ENCODE peak calls at places on chromosomes 12 and 14, in ten cellular contexts. Z is esophagus muscularis mucosa; Y is NCI-H226; G is AG04450; L is iris pigment epithelial cell; F is ELR; V is activated CD4-positive, alpha-beta T cell treated with anti-CD3 and anti-CD28 coated beads, Interleukin-2, amount 50 U/mL, for 48 hours; D is AML-193; E is stimulated activated naive B cell treated with anti-CD40 and anti-IgM and Interleukin-4, amounts not matched to agents 10 μg/mL and 1 μg/mL and 100 μg/mL, for 72 hours; W is AG04449. U is an unnamed sample.

GRCh38 chr12:63843613-63844390 is 698 bp upstream of the SRGAP1 start:
- DNase-seq in G (peak), E (peak), L (peak), W (peak), D (peak), V (peak), Z (peak), F (peak), Y (peak), U (peak)

GRCh38 chr14:35403085-35403396 is 1.5 kb downstream of the NFKBIA start:
- DNase-seq in F (peak), E (no peak), Y (peak), W (no peak), V (peak), D (no peak), L (no peak), Z (no peak), G (no peak), U (peak)

GRCh38 chr12:67788118-67788517 is 139.6 kb downstream of the DYRK2 start:
- DNase-seq in D (no peak), Z (no peak), W (no peak), E (no peak), Y (no peak), L (no peak), F (no peak), G (no peak), V (no peak), U (no peak)

GRCh38 chr12:121949643-121950397 is 31.4 kb downstream of the CFAP251 start:
- DNase-seq in Y (peak), V (no peak), Z (no peak), L (peak), F (peak), D (no peak), W (peak), E (no peak), G (peak), U (no peak)

GRCh38 chr14:77208266-77208978 is 26.8 kb downstream of the TMEM63C start:
- DNase-seq in W (peak), D (peak), G (peak), V (peak), Y (peak), E (no peak), F (peak), Z (no peak), L (peak), U (peak)

GRCh38 chr14:50961606-50962259 is 17.4 kb upstream of the PYGL start:
- DNase-seq in W (peak), E (no peak), Z (no peak), F (peak), L (peak), G (peak), D (no peak), V (no peak), Y (peak), U (no peak)

GRCh38 chr12:15033029-15033428 is 60.2 kb downstream of the PDE6H start:
- DNase-seq in V (no peak), G (no peak), Y (no peak), D (no peak), L (no peak), F (no peak), W (no peak), E (no peak), Z (no peak), U (no peak)

GRCh38 chr12:101038289-101038871 is 171.7 kb downstream of the SLC5A8 start:
- DNase-seq in W (no peak), V (no peak), G (no peak), Z (no peak), L (peak), Y (peak), F (no peak), E (no peak), D (no peak), U (peak)

GRCh38 chr12:78802593-78802992 is 62.0 kb upstream of the SYT1 start:
- DNase-seq in G (peak), Z (no peak), Y (peak), W (peak), V (no peak), F (peak), L (peak), E (no peak), D (no peak), U (no peak)

GRCh38 chr14:71320734-71321555 is 413.7 kb downstream of the PCNX1 start:
- DNase-seq in F (peak), G (no peak), Y (peak), E (peak), Z (no peak), D (no peak), W (no peak), L (peak), V (peak), U (peak)

GRCh38 chr12:104291867-104292524 is 11.5 kb upstream of the EID3 start:
- DNase-seq in F (no peak), G (no peak), W (no peak), Z (no peak), Y (no peak), E (no peak), L (no peak), D (no peak), V (no peak), U (no peak)

GRCh38 chr14:102323102-102323501 is 3.6 kb downstream of the ZNF839 start:
- DNase-seq in E (no peak), F (peak), L (peak), W (peak), Y (peak), V (peak), D (peak), G (peak), Z (peak), U (peak)

GRCh38 chr12:27104546-27104945 is 22.2 kb upstream of the C12orf71 start:
- DNase-seq in F (no peak), G (peak), V (no peak), Y (no peak), Z (no peak), D (no peak), W (peak), L (peak), E (no peak), U (no peak)

GRCh38 chr12:108689314-108690190 is 41.8 kb downstream of the CORO1C start:
- DNase-seq in V (peak), G (no peak), L (peak), D (peak), Y (peak), W (no peak), Z (peak), E (no peak), F (peak), U (peak)

GRCh38 chr14:70655110-70655826 is 13.6 kb downstream of the TTC9 start:
- DNase-seq in W (no peak), L (no peak), Y (no peak), F (peak), Z (no peak), D (peak), V (peak), E (peak), G (no peak), U (peak)

GRCh38 chr14:29759521-29760340 is 167.9 kb downstream of the PRKD1 start:
- DNase-seq in L (peak), F (no peak), V (no peak), E (no peak), W (no peak), D (no peak), Y (no peak), Z (no peak), G (no peak), U (peak)

GRCh38 chr14:64806202-64806861 is 73.4 kb downstream of the SPTB start:
- DNase-seq in Z (no peak), G (peak), V (no peak), L (peak), D (no peak), E (no peak), F (peak), W (peak), Y (peak), U (no peak)

GRCh38 chr14:94670692-94671285 is 58.6 kb downstream of the SERPINA3 start:
- DNase-seq in D (no peak), G (no peak), W (no peak), V (no peak), Y (no peak), Z (no peak), L (no peak), F (no peak), E (no peak), U (no peak)

GRCh38 chr14:91573528-91573893 is 63.4 kb upstream of the PPP4R3A start:
- DNase-seq in L (no peak), Y (no peak), F (no peak), V (no peak), G (no peak), E (no peak), D (no peak), Z (peak), W (no peak), U (no peak)

GRCh38 chr14:70882771-70883492 is 24.3 kb upstream of the PCNX1 start:
- DNase-seq in D (peak), W (no peak), G (no peak), Y (peak), V (no peak), F (peak), L (peak), E (peak), Z (no peak), U (no peak)

GRCh38 chr12:2336409-2336829 is 283.6 kb downstream of the CACNA1C start:
- DNase-seq in E (peak), F (peak), Y (peak), G (peak), Z (no peak), D (peak), L (peak), V (no peak), W (peak), U (peak)

GRCh38 chr14:100328495-100329163 is 5.5 kb downstream of the SLC25A47 start:
- DNase-seq in E (no peak), W (no peak), L (no peak), G (no peak), Y (no peak), V (no peak), F (no peak), Z (no peak), D (no peak), U (no peak)

GRCh38 chr12:7118914-7119313 is 9.8 kb downstream of the RBP5 start:
- DNase-seq in E (no peak), L (no peak), Y (no peak), W (no peak), G (no peak), V (no peak), D (no peak), F (no peak), Z (no peak), U (no peak)

GRCh38 chr12:116183741-116184141 is 93.8 kb downstream of the MED13L start:
- DNase-seq in Y (peak), D (no peak), L (no peak), E (no peak), V (no peak), Z (no peak), G (no peak), W (no peak), F (peak), U (no peak)

U was measured in GM12865.